ENCODE peak calls at places on chromosome 14, in ten cellular contexts. X, C, J, T, W, K, Y, O, E and U are unnamed samples.

GRCh38 chr14:45426685-45427282 is 173.8 kb upstream of the MIS18BP1 start:
- DNase-seq in J (peak), Y (peak), X (peak), C (no peak), E (no peak), K (no peak), T (no peak), O (peak), W (no peak), U (no peak)

GRCh38 chr14:34161351-34162169 is 210.7 kb upstream of the EGLN3 start:
- DNase-seq in C (no peak), T (no peak), K (no peak), Y (no peak), O (no peak), J (no peak), X (no peak), E (no peak), W (no peak), U (no peak)

GRCh38 chr14:64504897-64505771 is 564 bp downstream of the ZBTB1 start:
- DNase-seq in Y (peak), K (peak), C (peak), E (peak), W (peak), T (peak), J (peak), O (peak), X (peak), U (peak)

GRCh38 chr14:54489731-54490447 is 1.1 kb upstream of the GMFB start:
- DNase-seq in O (no peak), Y (no peak), K (no peak), W (no peak), E (no peak), J (no peak), C (no peak), X (peak), T (no peak), U (no peak)

GRCh38 chr14:58631720-58632119 is 6.0 kb upstream of the DACT1 start:
- DNase-seq in W (no peak), E (no peak), C (no peak), Y (no peak), X (no peak), K (no peak), O (no peak), T (no peak), J (no peak), U (no peak)

GRCh38 chr14:60649815-60650381 is 621 bp upstream of the SIX1 start:
- DNase-seq in J (peak), O (no peak), W (no peak), Y (peak), C (no peak), T (no peak), E (no peak), K (peak), X (no peak), U (no peak)

GRCh38 chr14:60642270-60642789 is 6.9 kb downstream of the SIX1 start:
- DNase-seq in X (no peak), Y (no peak), E (no peak), J (no peak), C (peak), O (no peak), T (no peak), W (no peak), K (peak), U (no peak)

GRCh38 chr14:45651906-45652305 is 398.9 kb upstream of the MIS18BP1 start:
- DNase-seq in K (no peak), X (no peak), E (no peak), O (no peak), J (no peak), W (no peak), C (no peak), T (no peak), Y (no peak), U (no peak)

GRCh38 chr14:91140672-91141071 is 26.8 kb downstream of the DGLUCY start:
- DNase-seq in E (peak), Y (peak), X (no peak), C (no peak), J (peak), K (no peak), W (no peak), T (no peak), O (peak), U (no peak)

GRCh38 chr14:32028599-32028998 is 48.5 kb upstream of the ARHGAP5 start:
- DNase-seq in K (no peak), O (no peak), E (no peak), W (no peak), X (no peak), T (no peak), J (peak), C (no peak), Y (no peak), U (no peak)

GRCh38 chr14:93737574-93737973 is 50.7 kb downstream of the PRIMA1 start:
- DNase-seq in X (no peak), C (no peak), Y (peak), O (no peak), T (no peak), W (no peak), J (no peak), K (peak), E (no peak), U (peak)

GRCh38 chr14:57390806-57391562 is 598 bp downstream of the NAA30 start:
- DNase-seq in X (no peak), C (peak), E (peak), W (peak), J (peak), K (peak), T (peak), Y (peak), O (no peak), U (no peak)

GRCh38 chr14:72708708-72709475 is 185.0 kb downstream of the DPF3 start:
- DNase-seq in J (no peak), Y (no peak), T (no peak), K (no peak), X (no peak), C (no peak), E (no peak), W (no peak), O (no peak), U (no peak)

GRCh38 chr14:75147423-75148071 is 20.7 kb upstream of the NEK9 start:
- DNase-seq in J (peak), T (peak), C (no peak), W (peak), K (peak), Y (peak), X (peak), E (peak), O (peak), U (peak)

GRCh38 chr14:49972199-49972671 is 79.4 kb downstream of the ARF6 start:
- DNase-seq in X (peak), T (peak), J (peak), C (no peak), O (peak), Y (no peak), E (peak), K (no peak), W (no peak), U (peak)
- H3K4me3 ChIP-seq in X (no peak), T (no peak), J (no peak), C (no peak), O (no peak), Y (peak), E (peak), K (peak), W (no peak), U (no peak)

GRCh38 chr14:96038920-96039632 is at the start of gene C14orf132:
- DNase-seq in T (peak), E (peak), X (peak), O (peak), K (peak), J (peak), C (peak), W (peak), Y (peak), U (peak)

GRCh38 chr14:96038558-96038919 is 623 bp upstream of the C14orf132 start:
- DNase-seq in J (no peak), O (no peak), T (no peak), X (no peak), Y (no peak), C (no peak), E (no peak), K (no peak), W (no peak), U (no peak)

GRCh38 chr14:96042218-96042930 is 3.2 kb downstream of the C14orf132 start:
- DNase-seq in J (peak), C (no peak), E (no peak), Y (peak), O (peak), T (no peak), X (peak), K (no peak), W (no peak), U (no peak)

GRCh38 chr14:96039633-96040311 is 610 bp downstream of the C14orf132 start:
- DNase-seq in X (no peak), J (no peak), Y (peak), C (no peak), T (no peak), K (no peak), W (no peak), O (peak), E (no peak), U (peak)

GRCh38 chr14:96040836-96041371 is 1.7 kb downstream of the C14orf132 start:
- DNase-seq in K (no peak), T (no peak), Y (no peak), O (peak), J (no peak), E (no peak), W (no peak), C (no peak), X (no peak), U (no peak)
- H3K4me3 ChIP-seq in K (no peak), T (no peak), Y (peak), O (no peak), J (no peak), E (peak), W (peak), C (peak), X (peak), U (peak)

GRCh38 chr14:96906434-96906833 is 109.3 kb downstream of the VRK1 start:
- DNase-seq in J (peak), E (no peak), Y (no peak), C (no peak), W (no peak), T (no peak), X (no peak), K (no peak), O (no peak), U (no peak)
- H3K4me3 ChIP-seq in J (no peak), E (no peak), Y (no peak), C (no peak), W (no peak), T (no peak), X (no peak), K (no peak), O (no peak), U (no peak)

DNA sequence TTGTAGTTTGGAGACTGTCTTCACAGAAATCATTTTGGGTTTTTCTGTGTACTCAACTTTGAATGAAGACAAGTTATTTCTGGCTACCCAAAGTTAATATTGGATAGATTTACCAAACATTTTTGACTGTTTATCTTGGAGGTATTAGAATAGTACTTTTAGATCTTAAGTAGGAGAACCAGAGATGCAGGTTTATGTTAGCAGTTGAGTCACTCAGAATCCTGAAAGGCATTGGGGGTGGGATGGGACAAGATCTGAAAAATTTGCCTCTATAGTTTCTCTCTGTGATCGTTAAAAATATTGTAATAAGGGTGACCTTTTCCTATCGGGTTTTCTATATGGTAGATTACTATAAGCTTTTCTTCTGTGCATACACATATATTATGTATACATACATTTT is 112.3 kb downstream of the TTC6 start:
- DNase-seq in X (no peak), E (no peak), T (no peak), K (no peak), W (no peak), O (no peak), C (no peak), Y (no peak), J (no peak), U (no peak)
- H3K4me3 ChIP-seq in X (no peak), E (no peak), T (no peak), K (no peak), W (no peak), O (no peak), C (no peak), Y (no peak), J (no peak), U (no peak)